ENCODE peak calls at places on chromosomes 13 and 19, in seven cellular contexts. F is GM10248; T is midbrain; A is stimulated activated CD4-positive, alpha-beta T cell treated with anti-CD3 and anti-CD28 coated beads, TNF-alpha, amount 100 ng/mL, for 24 hours; O is BJ; J is dermis microvascular lymphatic vessel endothelial cell; P is mucosa of gallbladder. V is an unnamed sample.

GRCh38 chr13:110713642-110713952 is at the start of gene ING1:
- DNase-seq in T (no peak), J (no peak), F (no peak), P (no peak), A (no peak), O (no peak), V (no peak)

GRCh38 chr19:40282920-40283319 is 2.2 kb downstream of the AKT2 start:
- DNase-seq in O (peak; percentile 31), F (no peak), A (no peak), P (no peak), T (no peak), J (no peak), V (no peak)

GRCh38 chr19:4057913-4058695 is 8.6 kb downstream of the ZBTB7A start:
- DNase-seq in J (peak; percentile 82), T (no peak), F (no peak), P (peak; percentile 74), O (peak; percentile 47), A (no peak), V (no peak)

GRCh38 chr13:97119899-97120745 is 102.0 kb upstream of the MBNL2 start:
- DNase-seq in P (no peak), J (no peak), F (no peak), O (no peak), T (no peak), A (no peak), V (no peak)

GRCh38 chr13:25232937-25233515 is 54.3 kb downstream of the MTMR6 start:
- DNase-seq in P (no peak), J (peak; percentile 46), T (peak; percentile 63), A (no peak), O (no peak), F (peak; percentile 54), V (peak; percentile 39)

GRCh38 chr19:29022165-29022564 is 190.8 kb downstream of the UQCRFS1 start:
- DNase-seq in J (no peak), P (no peak), F (no peak), T (no peak), O (no peak), A (no peak), V (no peak)

GRCh38 chr13:32048816-32049215 is 17.2 kb downstream of the FRY start:
- DNase-seq in O (no peak), A (no peak), J (no peak), F (no peak), T (no peak), P (no peak), V (peak; percentile 17)

GRCh38 chr19:12195501-12195860 is 32.6 kb downstream of the ZNF136 start:
- DNase-seq in F (no peak), T (no peak), O (no peak), J (no peak), P (no peak), A (no peak), V (no peak)

GRCh38 chr19:20607943-20608342 is 42.4 kb upstream of the ZNF737 start:
- DNase-seq in P (no peak), F (no peak), T (no peak), J (no peak), A (no peak), O (no peak), V (no peak)

GRCh38 chr19:52923782-52924593 is 760 bp upstream of the ZNF888 start:
- DNase-seq in O (no peak), A (no peak), P (peak; percentile 63), F (no peak), J (peak; percentile 41), T (peak; percentile 25), V (no peak)

GRCh38 chr19:27733551-27734266 is 1479.2 kb downstream of the UQCRFS1 start:
- DNase-seq in F (no peak), A (no peak), P (no peak), O (no peak), J (no peak), T (no peak), V (no peak)

GRCh38 chr13:91406619-91407018 is 8.2 kb downstream of the GPC5 start:
- DNase-seq in P (no peak), F (peak; percentile 50), A (no peak), O (no peak), J (peak; percentile 54), T (peak; percentile 43), V (peak; percentile 91)